ENCODE peak calls at places on chromosomes 3 and 15, in ten cellular contexts. One of them, this sample, is unnamed.

GRCh38 chr15:67185621-67186225 is 68.7 kb downstream of the AAGAB start:
- DNase-seq in GM20000: no peak
- DNase-seq in IMR-90: no peak
- DNase-seq in mucosa of descending colon: no peak
- DNase-seq in WTC11: no peak
- DNase-seq in type B pancreatic cell: no peak
- DNase-seq in GM10248: no peak
- DNase-seq in endothelial cell: no peak
- DNase-seq in tibial artery: peak; percentile 19
- DNase-seq in BE2C: no peak
- DNase-seq in this sample: no peak

GRCh38 chr3:31004025-31004678 is 109.7 kb upstream of the GADL1 start:
- DNase-seq in BE2C: no peak
- DNase-seq in type B pancreatic cell: no peak
- DNase-seq in tibial artery: no peak
- DNase-seq in GM10248: no peak
- DNase-seq in IMR-90: peak; percentile 88
- DNase-seq in mucosa of descending colon: no peak
- DNase-seq in endothelial cell: no peak
- DNase-seq in GM20000: no peak
- DNase-seq in WTC11: no peak
- DNase-seq in this sample: no peak

GRCh38 chr3:121621491-121621890 is 28.3 kb downstream of the FBXO40 start:
- DNase-seq in GM20000: no peak
- DNase-seq in IMR-90: no peak
- DNase-seq in WTC11: no peak
- DNase-seq in type B pancreatic cell: no peak
- DNase-seq in GM10248: no peak
- DNase-seq in mucosa of descending colon: no peak
- DNase-seq in BE2C: no peak
- DNase-seq in endothelial cell: no peak
- DNase-seq in tibial artery: no peak
- DNase-seq in this sample: no peak

GRCh38 chr3:153290278-153291015 is 128.4 kb downstream of the RAP2B start:
- DNase-seq in IMR-90: no peak
- DNase-seq in endothelial cell: no peak
- DNase-seq in type B pancreatic cell: no peak
- DNase-seq in GM20000: no peak
- DNase-seq in GM10248: no peak
- DNase-seq in BE2C: no peak
- DNase-seq in mucosa of descending colon: peak; percentile 25
- DNase-seq in tibial artery: no peak
- DNase-seq in WTC11: no peak
- DNase-seq in this sample: no peak

GRCh38 chr3:45253316-45253715 is 27.2 kb upstream of the TMEM158 start:
- DNase-seq in tibial artery: no peak
- DNase-seq in GM10248: no peak
- DNase-seq in IMR-90: peak; percentile 83
- DNase-seq in endothelial cell: no peak
- DNase-seq in BE2C: no peak
- DNase-seq in mucosa of descending colon: no peak
- DNase-seq in WTC11: no peak
- DNase-seq in GM20000: no peak
- DNase-seq in type B pancreatic cell: no peak
- DNase-seq in this sample: no peak

GRCh38 chr3:191528589-191528988 is 67.6 kb downstream of the PYDC2 start:
- DNase-seq in WTC11: no peak
- DNase-seq in BE2C: no peak
- DNase-seq in GM20000: no peak
- DNase-seq in GM10248: no peak
- DNase-seq in type B pancreatic cell: no peak
- DNase-seq in IMR-90: no peak
- DNase-seq in endothelial cell: no peak
- DNase-seq in tibial artery: no peak
- DNase-seq in mucosa of descending colon: no peak
- DNase-seq in this sample: no peak

GRCh38 chr3:140953028-140953960 is 11.7 kb downstream of the SLC25A36 start:
- DNase-seq in type B pancreatic cell: no peak
- DNase-seq in endothelial cell: no peak
- DNase-seq in BE2C: no peak
- DNase-seq in tibial artery: no peak
- DNase-seq in GM10248: no peak
- DNase-seq in GM20000: no peak
- DNase-seq in WTC11: no peak
- DNase-seq in IMR-90: peak; percentile 81
- DNase-seq in mucosa of descending colon: no peak
- DNase-seq in this sample: no peak

GRCh38 chr15:52423852-52424251 is 104.8 kb downstream of the MYO5A start:
- DNase-seq in type B pancreatic cell: no peak
- DNase-seq in GM10248: no peak
- DNase-seq in endothelial cell: no peak
- DNase-seq in BE2C: no peak
- DNase-seq in IMR-90: no peak
- DNase-seq in mucosa of descending colon: no peak
- DNase-seq in tibial artery: no peak
- DNase-seq in WTC11: no peak
- DNase-seq in GM20000: no peak
- DNase-seq in this sample: no peak

GRCh38 chr3:195003006-195003892 is 267.7 kb downstream of the XXYLT1 start:
- DNase-seq in GM20000: no peak
- DNase-seq in tibial artery: peak; percentile 63
- DNase-seq in GM10248: no peak
- DNase-seq in endothelial cell: no peak
- DNase-seq in BE2C: no peak
- DNase-seq in WTC11: no peak
- DNase-seq in mucosa of descending colon: peak; percentile 22
- DNase-seq in type B pancreatic cell: peak; percentile 67
- DNase-seq in IMR-90: no peak
- DNase-seq in this sample: no peak

GRCh38 chr15:101056366-101057334 is 137.5 kb downstream of the LRRK1 start:
- DNase-seq in GM10248: no peak
- DNase-seq in GM20000: no peak
- DNase-seq in IMR-90: no peak
- DNase-seq in type B pancreatic cell: no peak
- DNase-seq in WTC11: no peak
- DNase-seq in endothelial cell: no peak
- DNase-seq in mucosa of descending colon: no peak
- DNase-seq in tibial artery: no peak
- DNase-seq in BE2C: no peak
- DNase-seq in this sample: no peak

GRCh38 chr3:138348107-138348949 is at the start of gene MRAS:
- DNase-seq in endothelial cell: peak; percentile 69
- DNase-seq in tibial artery: peak; percentile 78
- DNase-seq in type B pancreatic cell: peak; percentile 82
- DNase-seq in mucosa of descending colon: peak; percentile 65
- DNase-seq in BE2C: peak; percentile 59
- DNase-seq in GM20000: peak; percentile 50
- DNase-seq in GM10248: no peak
- DNase-seq in IMR-90: peak; percentile 73
- DNase-seq in WTC11: peak; percentile 79
- DNase-seq in this sample: peak; percentile 78

GRCh38 chr3:88195951-88196434 is 46.2 kb downstream of the C3orf38 start:
- DNase-seq in mucosa of descending colon: no peak
- DNase-seq in GM10248: no peak
- DNase-seq in BE2C: no peak
- DNase-seq in endothelial cell: no peak
- DNase-seq in type B pancreatic cell: no peak
- DNase-seq in IMR-90: peak; percentile 56
- DNase-seq in GM20000: no peak
- DNase-seq in tibial artery: no peak
- DNase-seq in WTC11: no peak
- DNase-seq in this sample: no peak

GRCh38 chr3:73568371-73568862 is 56.3 kb downstream of the PDZRN3 start:
- DNase-seq in endothelial cell: no peak
- DNase-seq in mucosa of descending colon: no peak
- DNase-seq in WTC11: no peak
- DNase-seq in tibial artery: no peak
- DNase-seq in GM10248: no peak
- DNase-seq in GM20000: no peak
- DNase-seq in BE2C: no peak
- DNase-seq in IMR-90: no peak
- DNase-seq in type B pancreatic cell: no peak
- DNase-seq in this sample: no peak

GRCh38 chr15:96340611-96341464 is 10.3 kb downstream of the NR2F2 start:
- DNase-seq in IMR-90: peak; percentile 73
- DNase-seq in tibial artery: peak; percentile 43
- DNase-seq in type B pancreatic cell: peak; percentile 78
- DNase-seq in mucosa of descending colon: peak; percentile 55
- DNase-seq in WTC11: peak; percentile 80
- DNase-seq in BE2C: peak; percentile 72
- DNase-seq in GM10248: no peak
- DNase-seq in GM20000: no peak
- DNase-seq in endothelial cell: peak; percentile 48
- DNase-seq in this sample: peak; percentile 61

GRCh38 chr15:29935296-29936020 is 113.2 kb upstream of the TJP1 start:
- DNase-seq in GM20000: no peak
- DNase-seq in BE2C: no peak
- DNase-seq in type B pancreatic cell: peak; percentile 20
- DNase-seq in tibial artery: no peak
- DNase-seq in GM10248: no peak
- DNase-seq in endothelial cell: peak; percentile 41
- DNase-seq in mucosa of descending colon: peak; percentile 73
- DNase-seq in IMR-90: no peak
- DNase-seq in WTC11: peak; percentile 52
- DNase-seq in this sample: no peak

GRCh38 chr3:174857301-174857700 is 1.8 kb upstream of the NAALADL2 start:
- DNase-seq in mucosa of descending colon: no peak
- DNase-seq in GM10248: no peak
- DNase-seq in tibial artery: no peak
- DNase-seq in endothelial cell: no peak
- DNase-seq in type B pancreatic cell: no peak
- DNase-seq in WTC11: no peak
- DNase-seq in IMR-90: no peak
- DNase-seq in BE2C: no peak
- DNase-seq in GM20000: no peak
- DNase-seq in this sample: no peak

GRCh38 chr15:70560617-70561328 is 202.6 kb downstream of the UACA start:
- DNase-seq in mucosa of descending colon: no peak
- DNase-seq in BE2C: no peak
- DNase-seq in IMR-90: no peak
- DNase-seq in GM10248: no peak
- DNase-seq in endothelial cell: no peak
- DNase-seq in tibial artery: no peak
- DNase-seq in WTC11: no peak
- DNase-seq in type B pancreatic cell: no peak
- DNase-seq in GM20000: no peak
- DNase-seq in this sample: no peak
- TF ChIP-seq CTCF in mucosa of descending colon: no peak
- TF ChIP-seq CTCF in BE2C: no peak
- TF ChIP-seq CTCF in IMR-90: no peak
- TF ChIP-seq CTCF in GM10248: no peak
- TF ChIP-seq CTCF in endothelial cell: no peak
- TF ChIP-seq CTCF in tibial artery: no peak
- TF ChIP-seq CTCF in WTC11: no peak
- TF ChIP-seq CTCF in type B pancreatic cell: no peak
- TF ChIP-seq CTCF in GM20000: no peak
- TF ChIP-seq CTCF in this sample: no peak

GRCh38 chr15:49151831-49152230 is 3.6 kb downstream of the COPS2 start:
- DNase-seq in GM10248: no peak
- DNase-seq in WTC11: no peak
- DNase-seq in IMR-90: no peak
- DNase-seq in type B pancreatic cell: no peak
- DNase-seq in GM20000: no peak
- DNase-seq in BE2C: no peak
- DNase-seq in endothelial cell: no peak
- DNase-seq in mucosa of descending colon: no peak
- DNase-seq in tibial artery: no peak
- DNase-seq in this sample: no peak

GRCh38 chr15:49145651-49146609 is 9.5 kb downstream of the COPS2 start:
- DNase-seq in WTC11: peak; percentile 16
- DNase-seq in tibial artery: no peak
- DNase-seq in GM10248: peak; percentile 24
- DNase-seq in endothelial cell: peak; percentile 37
- DNase-seq in mucosa of descending colon: peak; percentile 70
- DNase-seq in type B pancreatic cell: no peak
- DNase-seq in IMR-90: peak; percentile 73
- DNase-seq in GM20000: peak; percentile 22
- DNase-seq in BE2C: peak; percentile 54
- DNase-seq in this sample: no peak
- TF ChIP-seq CTCF in WTC11: no peak
- TF ChIP-seq CTCF in tibial artery: peak; percentile 55
- TF ChIP-seq CTCF in GM10248: peak; percentile 50
- TF ChIP-seq CTCF in endothelial cell: peak; percentile 58
- TF ChIP-seq CTCF in mucosa of descending colon: peak; percentile 26
- TF ChIP-seq CTCF in type B pancreatic cell: peak; percentile 80
- TF ChIP-seq CTCF in IMR-90: peak; percentile 74
- TF ChIP-seq CTCF in GM20000: peak; percentile 66
- TF ChIP-seq CTCF in BE2C: peak; percentile 78
- TF ChIP-seq CTCF in this sample: peak; percentile 68

GRCh38 chr15:98648654-98649537 is 557 bp downstream of the IGF1R start:
- DNase-seq in IMR-90: peak; percentile 47
- DNase-seq in endothelial cell: peak; percentile 49
- DNase-seq in GM10248: peak; percentile 45
- DNase-seq in mucosa of descending colon: peak; percentile 50
- DNase-seq in type B pancreatic cell: no peak
- DNase-seq in BE2C: peak; percentile 65
- DNase-seq in tibial artery: no peak
- DNase-seq in GM20000: peak; percentile 71
- DNase-seq in WTC11: peak; percentile 57
- DNase-seq in this sample: peak; percentile 69
- TF ChIP-seq CTCF in IMR-90: no peak
- TF ChIP-seq CTCF in endothelial cell: no peak
- TF ChIP-seq CTCF in GM10248: no peak
- TF ChIP-seq CTCF in mucosa of descending colon: peak; percentile 5
- TF ChIP-seq CTCF in type B pancreatic cell: no peak
- TF ChIP-seq CTCF in BE2C: peak; percentile 5
- TF ChIP-seq CTCF in tibial artery: no peak
- TF ChIP-seq CTCF in GM20000: no peak
- TF ChIP-seq CTCF in WTC11: no peak
- TF ChIP-seq CTCF in this sample: no peak

GRCh38 chr15:39920510-39921273 is 626 bp upstream of the GPR176 start:
- DNase-seq in BE2C: peak; percentile 86
- DNase-seq in GM20000: peak; percentile 93
- DNase-seq in tibial artery: peak; percentile 73
- DNase-seq in type B pancreatic cell: peak; percentile 79
- DNase-seq in endothelial cell: peak; percentile 73
- DNase-seq in IMR-90: peak; percentile 84
- DNase-seq in WTC11: peak; percentile 65
- DNase-seq in GM10248: peak; percentile 92
- DNase-seq in mucosa of descending colon: peak; percentile 83
- DNase-seq in this sample: peak; percentile 79
- TF ChIP-seq CTCF in BE2C: no peak
- TF ChIP-seq CTCF in GM20000: no peak
- TF ChIP-seq CTCF in tibial artery: no peak
- TF ChIP-seq CTCF in type B pancreatic cell: no peak
- TF ChIP-seq CTCF in endothelial cell: no peak
- TF ChIP-seq CTCF in IMR-90: no peak
- TF ChIP-seq CTCF in WTC11: no peak
- TF ChIP-seq CTCF in GM10248: peak; percentile 16
- TF ChIP-seq CTCF in mucosa of descending colon: no peak
- TF ChIP-seq CTCF in this sample: no peak

This sample was measured in glutamatergic neuron.